ENCODE peak calls at places on chromosome 1, in four cellular contexts. P is IMR-90, V is A549, N is K562. K is an unnamed sample.
A peak's percentile ranks its signal among the peaks of the same experiment; 100 is the strongest.

GRCh38 chr1:93081716-93082115 is 2.6 kb downstream of the MTF2 start:
- DNase-seq in P (peak; percentile 88), V (no peak), N (no peak), K (no peak)

GRCh38 chr1:169514566-169515270 is 29.0 kb upstream of the SLC19A2 start:
- DNase-seq in P (peak; percentile 7), V (no peak), N (no peak), K (no peak)

GRCh38 chr1:235239821-235240220 is 78.8 kb upstream of the RBM34 start:
- DNase-seq in P (no peak), V (no peak), N (no peak), K (peak; percentile 21)

GRCh38 chr1:209802117-209802779 is 3.7 kb downstream of the IRF6 start:
- DNase-seq in P (no peak), V (no peak), N (no peak), K (no peak)

GRCh38 chr1:107404756-107405155 is 263.9 kb downstream of the NTNG1 start:
- DNase-seq in P (peak; percentile 1), V (no peak), N (no peak), K (no peak)

GRCh38 chr1:66764994-66765578 is 12.8 kb downstream of the DYNLT5 start:
- DNase-seq in P (peak; percentile 66), V (peak; percentile 38), N (peak; percentile 44), K (peak; percentile 24)

GRCh38 chr1:30912913-30913652 is 4.5 kb upstream of the SDC3 start:
- DNase-seq in P (no peak), V (no peak), N (no peak), K (no peak)

GRCh38 chr1:168879906-168880734 is 151.1 kb upstream of the DPT start:
- DNase-seq in P (no peak), V (no peak), N (no peak), K (no peak)

GRCh38 chr1:221620437-221621384 is 121.2 kb downstream of the DUSP10 start:
- DNase-seq in P (peak; percentile 23), V (peak; percentile 58), N (no peak), K (no peak)

GRCh38 chr1:168430348-168430747 is 113.4 kb downstream of the XCL2 start:
- DNase-seq in P (no peak), V (no peak), N (no peak), K (no peak)

GRCh38 chr1:165424454-165425283 is 20.3 kb downstream of the RXRG start:
- DNase-seq in P (no peak), V (no peak), N (no peak), K (no peak)

GRCh38 chr1:211741116-211741515 is 65.7 kb upstream of the NEK2 start:
- DNase-seq in P (no peak), V (peak; percentile 35), N (no peak), K (no peak)

GRCh38 chr1:13700521-13701273 is 709 bp downstream of the PRDM2 start:
- DNase-seq in P (peak; percentile 20), V (peak; percentile 4), N (no peak), K (no peak)

GRCh38 chr1:17441265-17441992 is 2.0 kb upstream of the RCC2 start:
- DNase-seq in P (peak; percentile 64), V (peak; percentile 61), N (no peak), K (no peak)

GRCh38 chr1:178536844-178537371 is 24.0 kb downstream of the TEX35 start:
- DNase-seq in P (peak; percentile 99), V (peak; percentile 82), N (no peak), K (peak; percentile 75)

GRCh38 chr1:71786218-71786617 is 496.1 kb downstream of the NEGR1 start:
- DNase-seq in P (no peak), V (no peak), N (no peak), K (no peak)

GRCh38 chr1:172255223-172255560 is 165.3 kb upstream of the C1orf105 start:
- DNase-seq in P (no peak), V (peak; percentile 63), N (no peak), K (no peak)

GRCh38 chr1:9843576-9843945 is 19.8 kb upstream of the CLSTN1 start:
- DNase-seq in P (no peak), V (no peak), N (no peak), K (no peak)

GRCh38 chr1:246117066-246117791 is 389.9 kb downstream of the SMYD3 start:
- DNase-seq in P (peak; percentile 64), V (peak; percentile 74), N (peak; percentile 53), K (peak; percentile 8)

GRCh38 chr1:243343970-243344749 is 88.3 kb downstream of the SDCCAG8 start:
- DNase-seq in P (peak; percentile 40), V (peak; percentile 51), N (peak; percentile 54), K (peak; percentile 43)

GRCh38 chr1:24391882-24392603 is 21.5 kb downstream of the STPG1 start:
- DNase-seq in P (peak; percentile 51), V (peak; percentile 63), N (peak; percentile 74), K (peak; percentile 47)

GRCh38 chr1:35571263-35571662 is 1.9 kb upstream of the TFAP2E start:
- DNase-seq in P (no peak), V (no peak), N (no peak), K (no peak)

GRCh38 chr1:91026777-91027176 is 4.9 kb upstream of the ZNF644 start:
- DNase-seq in P (peak; percentile 29), V (peak; percentile 15), N (no peak), K (peak; percentile 35)

DNA sequence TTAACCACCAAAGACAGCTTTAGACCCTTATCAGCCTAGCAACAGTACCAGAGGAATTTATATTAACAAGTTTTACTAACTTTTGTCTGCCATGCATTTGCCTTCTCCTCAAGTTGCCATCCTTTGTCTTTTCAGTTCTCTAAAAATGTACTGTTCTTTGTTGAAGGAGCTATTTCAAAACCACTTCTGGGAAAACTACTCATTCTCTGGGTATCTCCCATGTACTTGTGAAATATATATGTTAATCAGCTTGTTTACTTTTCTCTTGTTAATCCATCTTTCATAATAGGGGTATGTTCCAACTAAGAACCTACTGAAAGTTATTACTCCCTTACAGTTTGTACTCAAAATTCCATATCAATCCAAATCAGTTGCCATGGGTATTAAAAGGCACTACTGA is 16.3 kb downstream of the DPYD start:
- DNase-seq in P (peak; percentile 54), V (no peak), N (no peak), K (no peak)
- TF ChIP-seq CEBPB in P (peak; percentile 57), V (no peak), N (no peak), K (no peak)

GRCh38 chr1:41905103-41905675 is 13.5 kb downstream of the HIVEP3 start:
- DNase-seq in P (no peak), V (no peak), N (no peak), K (no peak)

GRCh38 chr1:41901551-41901950 is 17.2 kb downstream of the HIVEP3 start:
- DNase-seq in P (no peak), V (no peak), N (no peak), K (no peak)

GRCh38 chr1:41902669-41903068 is 16.1 kb downstream of the HIVEP3 start:
- DNase-seq in P (no peak), V (no peak), N (no peak), K (no peak)

GRCh38 chr1:41900611-41901444 is 17.9 kb downstream of the HIVEP3 start:
- DNase-seq in P (peak; percentile 59), V (peak; percentile 58), N (no peak), K (no peak)

DNA sequence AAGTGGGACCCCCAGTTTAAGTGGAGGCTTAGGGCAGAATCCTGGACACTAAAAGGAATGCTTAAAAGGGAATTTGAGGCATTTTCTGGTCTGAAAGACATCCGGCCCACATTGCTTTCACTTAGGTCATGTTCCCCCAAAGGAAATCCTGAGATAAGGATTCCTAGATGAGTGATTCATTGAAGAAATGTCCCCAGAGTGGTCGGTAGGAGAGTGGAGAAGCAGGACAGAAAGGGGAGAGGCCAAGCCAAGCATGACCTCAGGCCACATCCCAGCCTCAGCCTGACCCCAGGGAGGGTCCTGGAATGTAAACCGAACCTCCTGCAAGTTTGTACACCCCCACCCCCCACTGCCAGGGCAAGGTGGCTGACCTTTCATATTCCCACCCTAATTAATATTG is 16.6 kb downstream of the HIVEP3 start:
- DNase-seq in P (peak; percentile 73), V (peak; percentile 65), N (peak; percentile 24), K (no peak)
- TF ChIP-seq CEBPB in P (peak; percentile 3), V (no peak), N (no peak), K (no peak)

DNA sequence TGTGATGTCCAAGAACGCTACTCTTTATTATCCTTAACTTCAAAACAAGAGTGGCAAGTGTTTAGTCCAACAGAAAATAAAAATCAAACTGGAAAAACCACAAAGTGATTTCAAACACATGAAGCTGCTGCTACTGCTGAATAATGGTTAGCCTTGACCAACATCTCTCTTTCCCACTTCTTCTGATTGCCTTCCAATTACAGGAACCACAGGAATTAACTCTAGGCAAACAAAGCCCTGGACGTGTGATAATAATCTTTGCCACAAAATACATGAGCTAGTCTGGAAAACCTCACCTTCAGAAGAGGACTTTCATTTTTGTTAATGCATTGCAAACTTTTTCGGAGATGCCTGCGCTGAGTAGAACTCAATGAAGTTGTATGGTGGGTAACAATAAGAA is 48.6 kb upstream of the COL11A1 start:
- DNase-seq in P (no peak), V (no peak), N (no peak), K (no peak)
- TF ChIP-seq CEBPB in P (no peak), V (no peak), N (no peak), K (no peak)

GRCh38 chr1:33299461-33300155 is 21.3 kb downstream of the A3GALT2 start:
- DNase-seq in P (no peak), V (no peak), N (no peak), K (no peak)
- TF ChIP-seq CEBPB in P (no peak), V (no peak), N (no peak), K (no peak)

GRCh38 chr1:153569465-153569864 is 3.8 kb upstream of the S100A2 start:
- DNase-seq in P (no peak), V (no peak), N (no peak), K (no peak)

GRCh38 chr1:153566414-153567371 is 1.0 kb upstream of the S100A2 start:
- DNase-seq in P (peak; percentile 99), V (peak; percentile 99), N (peak; percentile 97), K (peak; percentile 89)

GRCh38 chr1:153565529-153566374 is at the start of gene S100A2:
- DNase-seq in P (peak; percentile 97), V (peak; percentile 90), N (no peak), K (peak; percentile 40)

GRCh38 chr1:153568367-153569099 is 2.9 kb upstream of the S100A2 start:
- DNase-seq in P (peak; percentile 84), V (peak; percentile 93), N (peak; percentile 89), K (peak; percentile 86)

DNA sequence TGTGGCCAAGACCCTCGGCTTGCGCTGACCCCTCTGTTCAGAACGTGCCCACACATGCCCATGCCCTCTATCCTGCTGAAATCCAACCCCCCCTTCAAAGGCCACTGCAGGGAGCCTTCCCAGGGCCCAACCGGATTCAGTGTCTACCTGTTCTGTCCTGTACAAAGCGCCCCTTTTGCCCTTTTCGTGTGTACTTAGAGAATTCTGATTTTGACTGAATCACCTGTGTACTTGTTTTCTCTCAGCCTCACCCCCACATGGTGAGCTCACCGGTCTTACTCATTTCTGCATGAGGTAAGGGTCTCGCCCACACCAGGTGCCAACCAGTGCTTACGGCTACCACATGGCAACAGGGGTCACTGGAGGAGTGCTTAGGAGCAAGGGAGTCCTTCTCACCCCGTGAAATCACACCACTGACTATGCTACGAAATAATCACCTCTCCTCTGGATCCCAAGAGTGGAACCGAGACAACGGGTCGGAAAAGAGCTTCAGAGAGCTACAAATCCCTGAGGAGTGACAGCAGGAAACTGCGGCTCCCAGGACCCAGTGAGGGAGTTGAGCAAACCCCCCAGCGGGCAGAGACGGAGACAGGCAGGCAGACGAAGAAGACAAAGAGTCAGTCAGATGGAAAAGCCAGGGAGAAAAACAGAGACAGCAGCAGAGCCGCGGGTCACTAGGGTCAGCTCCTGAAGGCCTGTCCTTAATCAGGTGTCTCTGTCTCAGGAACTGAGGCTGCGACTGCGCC is 2.1 kb upstream of the S100A2 start:
- DNase-seq in P (peak; percentile 71), V (peak; percentile 82), N (no peak), K (peak; percentile 50)
- TF ChIP-seq CEBPB in P (no peak), V (no peak), N (no peak), K (no peak)